ENCODE peak calls at places on chromosome 13, in eight cellular contexts. I is heart left ventricle, W is heart right ventricle, O is ovary, N is endodermal cell, L is breast epithelium, U is AG04450, B is AG09309. R is an unnamed sample.

GRCh38 chr13:111961793-111962192 is 105.2 kb upstream of the SOX1 start:
- DNase-seq in I (no peak), W (no peak), O (no peak), N (no peak), L (no peak), U (no peak), B (no peak), R (no peak)

GRCh38 chr13:87736849-87737400 is 65.8 kb downstream of the SLITRK5 start:
- DNase-seq in I (no peak), W (no peak), O (no peak), N (no peak), L (no peak), U (no peak), B (no peak), R (no peak)

GRCh38 chr13:107373551-107373950 is 805.6 kb upstream of the ARGLU1 start:
- DNase-seq in I (no peak), W (no peak), O (no peak), N (peak), L (no peak), U (peak), B (peak), R (peak)

GRCh38 chr13:45228002-45228401 is 27.2 kb upstream of the KCTD4 start:
- DNase-seq in I (no peak), W (no peak), O (no peak), N (no peak), L (no peak), U (no peak), B (no peak), R (no peak)

GRCh38 chr13:33119886-33120543 is 103.8 kb downstream of the KL start:
- DNase-seq in I (no peak), W (no peak), O (no peak), N (no peak), L (no peak), U (no peak), B (no peak), R (no peak)

GRCh38 chr13:37716395-37716794 is 117.8 kb upstream of the POSTN start:
- DNase-seq in I (no peak), W (no peak), O (no peak), N (no peak), L (no peak), U (no peak), B (no peak), R (no peak)

GRCh38 chr13:79604752-79605151 is 123.8 kb downstream of the NDFIP2 start:
- DNase-seq in I (no peak), W (no peak), O (no peak), N (no peak), L (no peak), U (no peak), B (no peak), R (no peak)

GRCh38 chr13:99974296-99974938 is 2.9 kb upstream of the ZIC5 start:
- DNase-seq in I (no peak), W (no peak), O (no peak), N (peak), L (no peak), U (no peak), B (no peak), R (peak)

GRCh38 chr13:37306778-37307544 is 201.5 kb upstream of the CSNK1A1L start:
- DNase-seq in I (peak), W (no peak), O (no peak), N (no peak), L (no peak), U (peak), B (peak), R (no peak)

GRCh38 chr13:27259831-27260230 is 8.5 kb downstream of the RPL21 start:
- DNase-seq in I (no peak), W (no peak), O (no peak), N (no peak), L (no peak), U (no peak), B (no peak), R (no peak)

GRCh38 chr13:48633695-48634094 is 20.0 kb upstream of the CYSLTR2 start:
- DNase-seq in I (no peak), W (no peak), O (no peak), N (no peak), L (no peak), U (no peak), B (no peak), R (no peak)

GRCh38 chr13:47457631-47458030 is 543.4 kb downstream of the SUCLA2 start:
- DNase-seq in I (no peak), W (no peak), O (no peak), N (no peak), L (no peak), U (no peak), B (peak), R (peak)

GRCh38 chr13:73421310-73421912 is 362.6 kb downstream of the KLF5 start:
- DNase-seq in I (no peak), W (no peak), O (no peak), N (no peak), L (no peak), U (no peak), B (no peak), R (no peak)

GRCh38 chr13:44012910-44013309 is 133.2 kb downstream of the LACC1 start:
- DNase-seq in I (no peak), W (no peak), O (no peak), N (no peak), L (no peak), U (no peak), B (no peak), R (no peak)

GRCh38 chr13:44249439-44249838 is 124.2 kb upstream of the SERP2 start:
- DNase-seq in I (peak), W (peak), O (peak), N (no peak), L (peak), U (peak), B (peak), R (no peak)

GRCh38 chr13:106372199-106373160 is 163.0 kb downstream of the EFNB2 start:
- DNase-seq in I (no peak), W (no peak), O (no peak), N (no peak), L (no peak), U (no peak), B (peak), R (peak)

GRCh38 chr13:65592757-65593156 is 1637.4 kb downstream of the PCDH9 start:
- DNase-seq in I (no peak), W (no peak), O (no peak), N (no peak), L (no peak), U (no peak), B (no peak), R (peak)

GRCh38 chr13:41905600-41906254 is 55.2 kb downstream of the VWA8 start:
- DNase-seq in I (no peak), W (no peak), O (no peak), N (no peak), L (no peak), U (no peak), B (no peak), R (peak)

GRCh38 chr13:47277774-47278173 is 380.9 kb upstream of the HTR2A start:
- DNase-seq in I (no peak), W (no peak), O (no peak), N (no peak), L (no peak), U (no peak), B (no peak), R (peak)

GRCh38 chr13:74461011-74461410 is 326.8 kb upstream of the KLF12 start:
- DNase-seq in I (no peak), W (no peak), O (no peak), N (no peak), L (no peak), U (no peak), B (no peak), R (no peak)

GRCh38 chr13:79870123-79870522 is 389.2 kb downstream of the NDFIP2 start:
- DNase-seq in I (no peak), W (no peak), O (no peak), N (no peak), L (no peak), U (no peak), B (no peak), R (no peak)

GRCh38 chr13:78298657-78299056 is 304.7 kb downstream of the POU4F1 start:
- DNase-seq in I (no peak), W (no peak), O (no peak), N (no peak), L (no peak), U (no peak), B (no peak), R (no peak)

GRCh38 chr13:32115069-32115468 is 83.5 kb downstream of the FRY start:
- DNase-seq in I (no peak), W (no peak), O (no peak), N (no peak), L (no peak), U (no peak), B (no peak), R (no peak)

GRCh38 chr13:77338329-77338728 is 11.4 kb upstream of the MYCBP2 start:
- DNase-seq in I (no peak), W (no peak), O (no peak), N (no peak), L (no peak), U (no peak), B (no peak), R (no peak)

GRCh38 chr13:108609353-108609752 is 20.1 kb upstream of the MYO16 start:
- DNase-seq in I (no peak), W (no peak), O (no peak), N (no peak), L (no peak), U (peak), B (no peak), R (peak)

GRCh38 chr13:50801087-50801931 is 42.2 kb downstream of the DLEU7 start:
- DNase-seq in I (peak), W (no peak), O (no peak), N (peak), L (no peak), U (peak), B (peak), R (peak)

GRCh38 chr13:99386495-99386894 is 79.3 kb upstream of the GPR183 start:
- DNase-seq in I (no peak), W (no peak), O (no peak), N (peak), L (no peak), U (no peak), B (no peak), R (no peak)

GRCh38 chr13:101248739-101249138 is 167.6 kb downstream of the NALCN start:
- DNase-seq in I (no peak), W (no peak), O (no peak), N (no peak), L (no peak), U (no peak), B (no peak), R (no peak)

GRCh38 chr13:42056146-42056545 is 7.7 kb downstream of the DGKH start:
- DNase-seq in I (no peak), W (no peak), O (no peak), N (no peak), L (no peak), U (no peak), B (no peak), R (no peak)

DNA sequence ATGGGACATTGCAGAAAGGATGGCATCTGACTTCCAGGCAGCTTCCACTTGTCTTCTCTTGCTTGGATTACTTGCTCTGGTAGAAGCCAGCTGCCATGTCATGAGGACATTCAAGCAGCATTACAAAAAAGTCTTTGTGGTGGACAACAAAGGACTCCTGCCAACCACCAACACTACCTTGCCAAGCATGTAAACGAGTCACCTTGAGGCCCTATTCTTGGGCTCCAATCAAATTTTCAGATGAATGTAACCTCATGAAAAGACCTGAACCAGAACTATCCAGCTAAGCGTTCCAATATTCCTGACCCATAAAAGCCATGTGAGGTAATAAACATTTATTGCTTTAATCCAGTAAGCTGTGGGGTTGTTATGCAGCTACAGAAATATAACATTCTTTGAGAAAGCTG is 12.5 kb downstream of the PROSER1 start:
- DNase-seq in I (no peak), W (no peak), O (no peak), N (no peak), L (no peak), U (no peak), B (no peak), R (no peak)
- TF ChIP-seq CTCF in I (no peak), W (no peak), O (no peak), N (no peak), L (no peak), U (no peak), B (no peak), R (no peak)

DNA sequence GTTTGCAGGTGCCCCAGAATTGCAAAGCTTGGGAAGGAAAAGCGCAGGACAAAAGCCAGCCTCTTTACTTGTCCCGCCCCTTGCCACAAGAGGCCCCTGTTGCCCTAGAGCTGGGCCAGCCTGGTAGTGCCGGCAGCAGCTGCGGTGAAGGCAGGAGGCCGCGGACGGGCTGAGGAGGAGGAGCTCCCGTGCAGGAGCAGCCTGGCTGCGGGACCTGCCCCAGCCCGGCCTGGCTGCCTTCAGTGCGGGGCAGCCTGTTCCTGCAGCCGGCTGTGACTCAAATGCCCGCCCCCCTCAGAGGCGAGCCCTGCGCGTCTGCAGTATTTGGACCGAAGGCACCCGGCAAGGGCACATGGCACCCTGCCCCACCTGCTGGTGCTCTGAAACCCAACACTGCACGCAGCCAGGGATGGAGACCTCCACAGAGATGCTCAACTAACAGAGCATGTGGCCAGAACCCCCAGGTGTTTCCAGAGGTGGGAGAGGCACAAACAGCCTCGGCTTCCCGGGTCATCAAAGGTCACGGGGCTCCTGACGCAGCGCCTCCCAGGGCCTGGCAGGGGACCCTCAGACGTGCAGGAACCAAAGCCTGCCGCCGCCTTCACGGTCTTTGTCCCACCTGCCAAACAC is 29.7 kb downstream of the NAXD start:
- DNase-seq in I (peak), W (peak), O (peak), N (peak), L (peak), U (peak), B (peak), R (peak)
- TF ChIP-seq CTCF in I (no peak), W (peak), O (no peak), N (peak), L (peak), U (peak), B (peak), R (peak)

GRCh38 chr13:31053098-31053497 is 108.6 kb downstream of the HSPH1 start:
- DNase-seq in I (peak), W (peak), O (no peak), N (peak), L (peak), U (no peak), B (no peak), R (no peak)

GRCh38 chr13:31054632-31055031 is 107.1 kb downstream of the HSPH1 start:
- DNase-seq in I (no peak), W (no peak), O (no peak), N (no peak), L (no peak), U (no peak), B (no peak), R (no peak)

GRCh38 chr13:31053896-31054295 is 107.8 kb downstream of the HSPH1 start:
- DNase-seq in I (no peak), W (no peak), O (no peak), N (no peak), L (no peak), U (no peak), B (no peak), R (no peak)

GRCh38 chr13:31055589-31055988 is 106.1 kb downstream of the HSPH1 start:
- DNase-seq in I (no peak), W (no peak), O (no peak), N (peak), L (no peak), U (no peak), B (no peak), R (no peak)

GRCh38 chr13:31056650-31057275 is 104.9 kb downstream of the HSPH1 start:
- DNase-seq in I (no peak), W (no peak), O (peak), N (peak), L (no peak), U (no peak), B (no peak), R (no peak)
- TF ChIP-seq CTCF in I (no peak), W (no peak), O (no peak), N (peak), L (no peak), U (peak), B (peak), R (peak)

DNA sequence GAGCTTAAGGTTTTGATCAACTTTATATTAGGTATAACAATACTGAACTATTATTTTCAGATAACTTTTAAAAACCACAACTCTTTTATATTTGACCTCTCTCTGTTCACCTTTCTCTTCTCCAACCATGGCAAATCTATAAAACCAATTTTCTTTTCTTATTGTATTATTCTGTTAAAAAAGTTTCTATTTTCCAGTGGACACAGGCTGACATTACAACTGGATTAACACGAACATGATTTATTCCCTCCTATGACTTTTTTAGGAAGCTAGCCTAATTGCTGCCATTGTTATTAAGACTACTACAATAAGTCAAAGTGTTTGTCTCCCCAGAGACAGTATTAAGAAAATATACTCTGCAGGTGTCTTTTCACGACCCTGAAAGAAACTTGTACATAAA is 2291.1 kb upstream of the PCDH20 start:
- DNase-seq in I (no peak), W (no peak), O (no peak), N (no peak), L (no peak), U (no peak), B (no peak), R (no peak)
- TF ChIP-seq CTCF in I (no peak), W (no peak), O (no peak), N (no peak), L (no peak), U (no peak), B (no peak), R (no peak)

GRCh38 chr13:96796234-96796633 is 198.0 kb downstream of the OXGR1 start:
- DNase-seq in I (no peak), W (no peak), O (no peak), N (no peak), L (no peak), U (no peak), B (no peak), R (no peak)
- TF ChIP-seq CTCF in I (no peak), W (peak), O (no peak), N (peak), L (no peak), U (no peak), B (no peak), R (no peak)

GRCh38 chr13:105202384-105202783 is 1333.1 kb downstream of the EFNB2 start:
- DNase-seq in I (no peak), W (no peak), O (no peak), N (no peak), L (no peak), U (no peak), B (no peak), R (peak)
- TF ChIP-seq CTCF in I (peak), W (peak), O (no peak), N (peak), L (no peak), U (peak), B (peak), R (peak)

GRCh38 chr13:113457510-113457909 is 4.2 kb upstream of the ADPRHL1 start:
- DNase-seq in I (no peak), W (no peak), O (no peak), N (no peak), L (no peak), U (no peak), B (no peak), R (no peak)
- TF ChIP-seq CTCF in I (no peak), W (no peak), O (no peak), N (peak), L (no peak), U (peak), B (no peak), R (peak)

GRCh38 chr13:109738298-109738746 is 48.1 kb downstream of the IRS2 start:
- DNase-seq in I (no peak), W (no peak), O (no peak), N (peak), L (no peak), U (no peak), B (no peak), R (no peak)
- TF ChIP-seq CTCF in I (no peak), W (no peak), O (no peak), N (no peak), L (no peak), U (no peak), B (no peak), R (no peak)

GRCh38 chr13:110281736-110282135 is 25.2 kb downstream of the COL4A1 start:
- DNase-seq in I (no peak), W (no peak), O (no peak), N (no peak), L (no peak), U (no peak), B (no peak), R (no peak)

GRCh38 chr13:110280996-110281688 is 25.8 kb downstream of the COL4A1 start:
- DNase-seq in I (no peak), W (no peak), O (no peak), N (no peak), L (no peak), U (no peak), B (no peak), R (no peak)

GRCh38 chr13:110278859-110279258 is 28.1 kb downstream of the COL4A1 start:
- DNase-seq in I (no peak), W (no peak), O (no peak), N (no peak), L (no peak), U (no peak), B (no peak), R (no peak)

GRCh38 chr13:110280231-110280813 is 26.6 kb downstream of the COL4A1 start:
- DNase-seq in I (no peak), W (no peak), O (no peak), N (no peak), L (no peak), U (no peak), B (no peak), R (no peak)

GRCh38 chr13:110279684-110280083 is 27.3 kb downstream of the COL4A1 start:
- DNase-seq in I (no peak), W (no peak), O (no peak), N (no peak), L (no peak), U (no peak), B (no peak), R (no peak)
- TF ChIP-seq CTCF in I (no peak), W (no peak), O (no peak), N (no peak), L (no peak), U (no peak), B (no peak), R (no peak)

DNA sequence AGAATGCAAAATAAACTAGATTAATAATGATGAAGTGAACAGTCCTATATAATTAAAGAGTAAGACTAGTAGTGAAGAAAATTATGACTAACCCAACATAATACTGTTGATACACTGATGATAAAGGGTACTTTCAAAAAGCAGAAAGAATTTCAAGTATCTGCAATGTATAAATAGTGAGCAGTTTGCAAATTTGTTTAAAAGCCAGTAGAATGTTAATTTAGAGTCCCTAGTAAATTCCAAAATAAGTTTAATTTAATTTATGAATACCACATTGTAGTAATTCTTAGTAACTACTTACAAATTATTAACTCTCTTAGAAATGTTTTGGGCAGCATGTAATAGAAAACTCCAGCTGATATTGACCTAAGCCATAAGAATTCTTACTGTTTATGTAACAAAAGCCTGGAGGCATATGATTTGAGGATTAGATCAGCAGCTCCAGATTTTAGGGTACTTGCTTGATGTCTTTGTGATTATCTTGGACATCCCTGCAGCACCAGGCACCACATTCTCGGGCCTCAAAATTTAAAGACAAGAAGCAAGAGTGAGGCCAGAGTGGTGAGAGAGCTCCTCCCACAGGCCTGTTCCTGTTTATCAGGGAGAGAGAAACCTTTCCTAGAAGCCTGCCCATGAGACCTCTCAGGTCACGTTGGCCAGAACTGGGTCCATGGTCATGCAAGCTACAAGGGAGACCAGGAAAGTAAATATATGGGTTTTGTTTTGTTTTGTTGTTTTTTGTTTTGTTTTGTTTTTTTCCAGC is 67.6 kb upstream of the TDRD3 start:
- DNase-seq in I (no peak), W (no peak), O (no peak), N (peak), L (no peak), U (no peak), B (no peak), R (peak)
- TF ChIP-seq CTCF in I (no peak), W (peak), O (no peak), N (peak), L (no peak), U (peak), B (peak), R (peak)